ENCODE peak calls at places on chromosomes 12 and 14, in eight cellular contexts. J, G, E, C, F, V, X and L are unnamed samples.

GRCh38 chr14:105316968-105317498 is 2.5 kb downstream of the PACS2 start:
- DNase-seq in F (no peak), X (no peak), E (no peak), G (no peak), C (no peak), J (no peak), V (no peak), L (no peak)

GRCh38 chr14:68292467-68293334 is 473.1 kb downstream of the RAD51B start:
- DNase-seq in J (no peak), C (no peak), V (no peak), X (no peak), F (peak), G (no peak), E (no peak), L (no peak)

GRCh38 chr12:54232790-54233189 is 44.0 kb upstream of the SMUG1 start:
- DNase-seq in J (no peak), X (peak), G (no peak), F (peak), E (no peak), V (no peak), C (no peak), L (peak)

GRCh38 chr12:112549031-112549430 is 130.3 kb downstream of the PTPN11 start:
- DNase-seq in V (no peak), J (no peak), X (no peak), G (no peak), E (no peak), F (no peak), C (no peak), L (no peak)

GRCh38 chr12:58919271-58920101 is 818 bp downstream of the LRIG3 start:
- DNase-seq in E (no peak), F (peak), V (peak), G (no peak), X (peak), C (peak), J (peak), L (no peak)

GRCh38 chr14:36162267-36162666 is 14.3 kb downstream of the PTCSC3 start:
- DNase-seq in G (no peak), C (no peak), F (no peak), E (no peak), J (no peak), X (no peak), V (no peak), L (no peak)

GRCh38 chr14:35998303-35998702 is 172.2 kb downstream of the BRMS1L start:
- DNase-seq in E (no peak), C (no peak), J (no peak), X (no peak), F (no peak), V (no peak), G (no peak), L (no peak)

GRCh38 chr12:77540097-77540496 is 290.6 kb upstream of the NAV3 start:
- DNase-seq in X (no peak), C (no peak), G (no peak), F (no peak), E (no peak), J (no peak), V (no peak), L (no peak)

GRCh38 chr12:69066420-69067373 is 133.7 kb upstream of the CPM start:
- DNase-seq in G (no peak), E (no peak), C (no peak), V (no peak), X (no peak), J (no peak), F (no peak), L (no peak)

GRCh38 chr14:68466491-68466977 is 326.3 kb downstream of the ZFP36L1 start:
- DNase-seq in G (no peak), C (peak), F (peak), X (peak), V (no peak), E (peak), J (no peak), L (peak)

GRCh38 chr12:102569803-102570202 is 89.4 kb upstream of the IGF1 start:
- DNase-seq in E (no peak), V (no peak), J (no peak), G (no peak), F (no peak), X (no peak), C (no peak), L (no peak)

GRCh38 chr14:34920339-34920738 is 45.2 kb upstream of the BAZ1A start:
- DNase-seq in V (no peak), F (peak), E (no peak), J (no peak), G (no peak), C (peak), X (no peak), L (no peak)

GRCh38 chr14:71175491-71175890 is 268.2 kb downstream of the PCNX1 start:
- DNase-seq in C (no peak), V (no peak), E (no peak), F (no peak), J (no peak), G (no peak), X (no peak), L (no peak)

GRCh38 chr12:121011820-121012219 is 4.5 kb downstream of the C12orf43 start:
- DNase-seq in C (no peak), V (no peak), F (no peak), X (no peak), E (no peak), J (no peak), G (no peak), L (no peak)

GRCh38 chr12:95182868-95183415 is 34.3 kb downstream of the FGD6 start:
- DNase-seq in F (peak), G (no peak), J (no peak), C (peak), E (no peak), X (peak), V (no peak), L (peak)

GRCh38 chr12:124336742-124337520 is 42.0 kb downstream of the RFLNA start:
- DNase-seq in V (no peak), G (no peak), C (no peak), J (no peak), E (no peak), F (no peak), X (no peak), L (no peak)

GRCh38 chr12:124125472-124125871 is 152.5 kb downstream of the ZNF664 start:
- DNase-seq in V (no peak), E (no peak), C (no peak), X (peak), J (no peak), F (no peak), G (no peak), L (no peak)

GRCh38 chr12:561908-562593 is 101.2 kb downstream of the NINJ2 start:
- DNase-seq in J (no peak), C (no peak), F (no peak), X (no peak), V (peak), E (no peak), G (peak), L (no peak)

GRCh38 chr14:96268426-96269358 is 12.7 kb downstream of the BDKRB1 start:
- DNase-seq in F (peak), J (peak), X (peak), C (peak), E (peak), V (no peak), G (peak), L (peak)

GRCh38 chr12:32270818-32271710 is 128.3 kb upstream of the FGD4 start:
- DNase-seq in C (peak), E (no peak), X (peak), F (peak), J (no peak), V (no peak), G (no peak), L (no peak)

GRCh38 chr12:20777420-20777819 is 33.1 kb upstream of the SLCO1B3 start:
- DNase-seq in G (no peak), J (no peak), E (no peak), C (no peak), F (no peak), X (no peak), V (no peak), L (no peak)

GRCh38 chr12:116161588-116161987 is 115.9 kb downstream of the MED13L start:
- DNase-seq in F (peak), C (peak), X (no peak), V (no peak), G (no peak), J (no peak), E (peak), L (no peak)

GRCh38 chr12:52004042-52004648 is 2.6 kb upstream of the TAMALIN start:
- DNase-seq in J (peak), X (peak), F (peak), E (no peak), G (peak), C (peak), V (no peak), L (no peak)

GRCh38 chr12:42474391-42474790 is 115.2 kb downstream of the PRICKLE1 start:
- DNase-seq in F (peak), X (no peak), C (peak), E (no peak), G (no peak), V (no peak), J (no peak), L (no peak)

GRCh38 chr14:75252254-75252837 is 26.3 kb upstream of the FOS start:
- DNase-seq in J (no peak), X (no peak), C (no peak), E (no peak), F (no peak), V (peak), G (no peak), L (no peak)

GRCh38 chr12:121144416-121144914 is 11.8 kb downstream of the P2RX7 start:
- DNase-seq in V (no peak), E (no peak), G (no peak), J (no peak), X (peak), C (peak), F (peak), L (no peak)

GRCh38 chr12:68971404-68971803 is 38.4 kb upstream of the CPM start:
- DNase-seq in J (no peak), X (peak), C (peak), G (no peak), F (peak), E (no peak), V (no peak), L (peak)

GRCh38 chr14:71314717-71315116 is 407.5 kb downstream of the PCNX1 start:
- DNase-seq in G (no peak), E (no peak), X (no peak), J (no peak), F (no peak), V (no peak), C (no peak), L (no peak)

GRCh38 chr14:50756300-50756699 is 74.7 kb downstream of the NIN start:
- DNase-seq in E (no peak), F (no peak), V (no peak), G (no peak), X (no peak), J (no peak), C (no peak), L (no peak)

GRCh38 chr12:61009167-61009566 is 1251.0 kb upstream of the USP15 start:
- DNase-seq in V (no peak), E (no peak), F (no peak), G (no peak), J (no peak), X (no peak), C (no peak), L (no peak)

GRCh38 chr12:58068706-58069105 is 127.3 kb downstream of the ATP23 start:
- DNase-seq in X (no peak), J (no peak), C (no peak), G (no peak), E (no peak), F (no peak), V (no peak), L (no peak)

GRCh38 chr12:57089259-57090245 is 638 bp downstream of the NAB2 start:
- DNase-seq in E (no peak), J (peak), V (peak), G (peak), X (peak), F (peak), C (no peak), L (no peak)

GRCh38 chr12:67541625-67541991 is 106.9 kb upstream of the DYRK2 start:
- DNase-seq in V (no peak), X (no peak), J (no peak), E (no peak), C (no peak), F (no peak), G (no peak), L (no peak)

GRCh38 chr12:11513288-11513687 is 117.9 kb upstream of the PRB2 start:
- DNase-seq in V (no peak), C (peak), X (no peak), E (no peak), G (no peak), F (peak), J (no peak), L (no peak)

GRCh38 chr12:6935551-6936377 is 7.9 kb upstream of the RNU7-1 start:
- DNase-seq in C (no peak), G (no peak), F (no peak), E (no peak), X (no peak), J (no peak), V (no peak), L (no peak)

GRCh38 chr12:46647034-46647433 is 178.8 kb downstream of the SLC38A4 start:
- DNase-seq in C (no peak), V (no peak), G (no peak), E (no peak), J (no peak), F (no peak), X (no peak), L (no peak)

GRCh38 chr12:78035913-78036658 is 205.4 kb downstream of the NAV3 start:
- DNase-seq in J (peak), G (no peak), C (no peak), X (peak), F (peak), E (no peak), V (no peak), L (no peak)

GRCh38 chr14:52131640-52132320 is 62.9 kb upstream of the NID2 start:
- DNase-seq in G (peak), F (peak), V (no peak), J (peak), E (peak), X (peak), C (peak), L (peak)

GRCh38 chr14:94682061-94682516 is 69.9 kb downstream of the SERPINA3 start:
- DNase-seq in J (no peak), C (no peak), G (no peak), X (peak), F (no peak), E (no peak), V (no peak), L (no peak)

DNA sequence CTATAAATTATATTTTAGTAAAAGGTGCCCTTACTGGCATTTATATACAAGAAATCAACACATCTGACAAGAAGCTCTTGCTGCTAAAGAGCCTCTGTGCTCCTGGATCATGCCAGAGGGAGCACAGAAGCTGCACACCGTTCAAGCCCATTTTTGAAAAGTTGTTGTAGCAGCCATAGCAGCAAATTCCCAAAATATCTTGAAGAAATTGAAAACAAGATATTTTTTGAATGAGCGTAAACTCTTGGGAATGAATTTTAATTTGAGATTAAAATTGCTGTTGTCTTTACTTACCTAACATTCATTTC is 540 bp upstream of the CLEC2D start:
- DNase-seq in E (no peak), F (no peak), G (no peak), V (no peak), X (no peak), J (no peak), C (no peak), L (no peak)
- TF ChIP-seq CTCF in E (no peak), F (no peak), G (no peak), V (no peak), X (no peak), J (no peak), C (no peak), L (no peak)

DNA sequence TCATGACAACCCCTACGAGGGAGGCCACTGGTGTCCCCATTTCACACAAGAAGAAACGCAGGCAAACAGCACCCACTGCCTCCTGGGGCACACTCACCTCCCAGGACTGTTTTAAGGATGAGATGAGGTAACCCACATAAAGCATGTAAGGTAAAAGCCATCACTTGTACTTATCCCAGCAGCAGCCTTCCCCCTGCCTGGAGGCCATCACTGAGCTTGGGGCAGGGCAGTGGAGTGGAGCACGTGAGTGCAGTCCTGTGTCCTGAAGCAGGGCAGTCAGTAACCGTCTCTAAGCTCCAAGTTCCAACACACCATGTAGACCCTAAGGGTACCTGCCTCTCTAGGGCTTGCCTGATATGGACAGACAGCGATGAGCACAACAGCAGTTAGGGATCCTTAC is 1.7 kb downstream of the POLE start:
- DNase-seq in F (no peak), X (no peak), C (no peak), G (no peak), V (no peak), J (no peak), E (no peak), L (no peak)
- H3K4me3 ChIP-seq in F (no peak), X (no peak), C (no peak), G (no peak), V (peak), J (no peak), E (no peak), L (no peak)

GRCh38 chr12:111174283-111175108 is 194.4 kb downstream of the PHETA1 start:
- DNase-seq in X (no peak), E (no peak), F (no peak), J (no peak), G (no peak), C (peak), V (no peak), L (no peak)
- TF ChIP-seq CTCF in X (no peak), E (no peak), F (no peak), J (no peak), G (peak), C (peak), V (no peak), L (no peak)

DNA sequence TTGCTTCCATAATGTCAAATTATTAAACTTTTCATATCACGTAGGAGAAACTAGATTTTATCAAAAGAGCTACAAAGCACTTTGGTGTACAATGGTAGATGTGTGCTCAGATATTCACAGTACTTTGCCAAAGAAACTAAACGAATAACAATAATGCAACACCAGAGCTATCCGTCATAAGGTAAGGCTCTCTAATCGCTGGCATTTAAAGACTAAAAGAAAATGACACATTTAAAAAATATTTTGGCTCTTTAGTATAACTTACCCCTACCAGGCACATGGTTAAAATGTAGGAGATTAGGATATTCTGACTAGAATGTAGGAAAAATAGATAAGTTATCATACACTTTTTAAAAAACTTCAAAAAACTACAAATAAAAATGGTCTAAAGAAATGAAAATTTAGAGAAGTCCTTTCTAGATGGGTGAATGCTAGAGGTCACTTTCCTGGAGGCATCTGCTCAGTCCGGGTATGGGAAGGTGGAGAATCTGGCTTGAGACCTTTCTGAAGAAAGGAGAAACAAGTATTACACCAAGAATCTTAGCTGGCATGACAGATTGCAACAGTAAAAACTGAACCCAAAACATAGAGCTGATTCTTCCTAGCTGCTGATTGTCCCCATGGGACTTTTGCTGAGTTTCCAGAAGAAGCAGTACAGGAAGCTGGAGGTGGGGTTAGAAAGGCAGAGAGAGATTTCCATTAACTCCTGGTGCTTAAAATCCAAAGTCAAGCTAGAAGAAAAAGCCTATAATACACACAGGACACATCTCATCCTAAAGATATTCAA is 67.9 kb downstream of the FAR2 start:
- DNase-seq in F (peak), V (no peak), E (no peak), G (no peak), C (no peak), X (peak), J (no peak), L (no peak)
- H3K4me3 ChIP-seq in F (no peak), V (no peak), E (no peak), G (no peak), C (no peak), X (no peak), J (no peak), L (no peak)

GRCh38 chr12:92502417-92503028 is 200.3 kb upstream of the PLEKHG7 start:
- DNase-seq in C (peak), G (no peak), E (no peak), F (no peak), J (no peak), X (no peak), V (no peak), L (no peak)
- TF ChIP-seq CTCF in C (no peak), G (peak), E (no peak), F (peak), J (peak), X (no peak), V (peak), L (no peak)